ENCODE peak calls at places on chromosomes 1 and 21, in five cellular contexts. Q, X, G, R and N are unnamed samples.

GRCh38 chr1:114015075-114015474 is 35.8 kb downstream of the OLFML3 start:
- DNase-seq in Q (no peak), X (peak; percentile 45), G (peak; percentile 19), R (no peak), N (no peak)

GRCh38 chr1:102970496-102971078 is 137.7 kb downstream of the COL11A1 start:
- DNase-seq in Q (no peak), X (peak; percentile 51), G (peak; percentile 10), R (peak; percentile 93), N (peak; percentile 26)

GRCh38 chr1:92544756-92545165 is 58.0 kb upstream of the GFI1 start:
- DNase-seq in Q (no peak), X (no peak), G (no peak), R (no peak), N (peak; percentile 33)

GRCh38 chr1:85091647-85092295 is 43.5 kb upstream of the MCOLN3 start:
- DNase-seq in Q (no peak), X (no peak), G (no peak), R (no peak), N (peak; percentile 39)

GRCh38 chr1:46181343-46182260 is 5.3 kb upstream of the P3R3URF start:
- DNase-seq in Q (no peak), X (no peak), G (no peak), R (no peak), N (no peak)

GRCh38 chr1:46401964-46402626 is 8.0 kb downstream of the FAAH start:
- DNase-seq in Q (no peak), X (peak; percentile 43), G (no peak), R (peak; percentile 89), N (peak; percentile 80)

GRCh38 chr1:45005761-45006160 is 5.4 kb downstream of the HECTD3 start:
- DNase-seq in Q (no peak), X (no peak), G (no peak), R (no peak), N (no peak)

GRCh38 chr1:108816049-108816882 is 40.6 kb downstream of the AKNAD1 start:
- DNase-seq in Q (no peak), X (no peak), G (no peak), R (peak; percentile 73), N (no peak)

GRCh38 chr1:233603366-233603927 is 10.5 kb upstream of the KCNK1 start:
- DNase-seq in Q (no peak), X (no peak), G (no peak), R (no peak), N (no peak)

GRCh38 chr1:233885196-233886028 is 19.1 kb upstream of the SLC35F3 start:
- DNase-seq in Q (no peak), X (no peak), G (no peak), R (no peak), N (no peak)

GRCh38 chr1:103284270-103284669 is 175.9 kb upstream of the COL11A1 start:
- DNase-seq in Q (no peak), X (no peak), G (no peak), R (no peak), N (no peak)

GRCh38 chr1:101262601-101263348 is 26.0 kb downstream of the S1PR1 start:
- DNase-seq in Q (no peak), X (no peak), G (no peak), R (peak; percentile 18), N (peak; percentile 73)

GRCh38 chr1:56330400-56331026 is 248.8 kb downstream of the PLPP3 start:
- DNase-seq in Q (peak; percentile 68), X (no peak), G (no peak), R (no peak), N (peak; percentile 26)

GRCh38 chr1:58874757-58875755 is 91.2 kb upstream of the JUN start:
- DNase-seq in Q (no peak), X (no peak), G (no peak), R (peak; percentile 84), N (no peak)

GRCh38 chr1:202046227-202046626 is 35.8 kb downstream of the ELF3 start:
- DNase-seq in Q (no peak), X (no peak), G (no peak), R (no peak), N (no peak)

GRCh38 chr1:32749726-32750224 is 47.2 kb upstream of the SYNC start:
- DNase-seq in Q (no peak), X (no peak), G (no peak), R (no peak), N (no peak)

GRCh38 chr1:168468822-168469221 is 75.0 kb downstream of the XCL2 start:
- DNase-seq in Q (no peak), X (no peak), G (no peak), R (no peak), N (no peak)

GRCh38 chr1:110787328-110788071 is 85.4 kb upstream of the CD53 start:
- DNase-seq in Q (peak; percentile 76), X (no peak), G (no peak), R (no peak), N (no peak)

GRCh38 chr1:14850563-14850962 is 252.1 kb downstream of the KAZN start:
- DNase-seq in Q (no peak), X (peak; percentile 6), G (no peak), R (no peak), N (no peak)

GRCh38 chr1:71080782-71081696 is at the start of gene ZRANB2:
- DNase-seq in Q (peak; percentile 88), X (peak; percentile 96), G (peak; percentile 75), R (peak; percentile 98), N (peak; percentile 95)

GRCh38 chr1:24317081-24317480 is 2.1 kb upstream of the GRHL3 start:
- DNase-seq in Q (no peak), X (no peak), G (no peak), R (no peak), N (no peak)

GRCh38 chr1:172513480-172513879 is 19.5 kb upstream of the SUCO start:
- DNase-seq in Q (no peak), X (no peak), G (no peak), R (no peak), N (no peak)

GRCh38 chr1:225941220-225941948 is at the start of gene LEFTY2:
- DNase-seq in Q (no peak), X (no peak), G (no peak), R (no peak), N (no peak)

GRCh38 chr21:33492571-33492970 is 1.1 kb upstream of the DNAJC28 start:
- DNase-seq in Q (no peak), X (no peak), G (no peak), R (no peak), N (peak; percentile 62)

GRCh38 chr1:225754940-225755635 is 22.5 kb upstream of the SRP9 start:
- DNase-seq in Q (no peak), X (no peak), G (no peak), R (no peak), N (no peak)

GRCh38 chr1:42971848-42972291 is 13.2 kb upstream of the SLC2A1 start:
- DNase-seq in Q (no peak), X (no peak), G (no peak), R (no peak), N (no peak)

DNA sequence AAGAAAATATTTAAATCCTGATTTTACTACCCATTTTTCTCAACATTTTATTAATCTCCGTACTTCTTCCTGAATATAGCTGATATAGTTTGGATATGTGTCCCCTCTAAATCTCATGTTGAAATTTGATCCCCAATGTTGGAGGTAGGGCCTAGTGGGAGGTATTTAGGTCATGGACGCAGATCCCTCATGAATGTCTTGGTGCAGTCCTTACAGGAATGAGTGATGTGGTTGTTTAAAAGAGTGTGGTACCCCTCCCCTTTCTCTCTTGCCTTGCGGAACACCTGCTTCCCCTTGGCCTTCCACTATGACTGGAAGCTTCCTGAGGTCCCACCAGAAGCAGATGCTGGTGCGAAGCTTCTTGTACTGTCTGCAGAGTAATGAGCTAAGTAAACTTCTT is 17.5 kb downstream of the RNF115 start:
- DNase-seq in Q (no peak), X (no peak), G (no peak), R (peak; percentile 45), N (no peak)
- TF ChIP-seq REST in Q (no peak), X (no peak), G (no peak), R (no peak), N (no peak)

DNA sequence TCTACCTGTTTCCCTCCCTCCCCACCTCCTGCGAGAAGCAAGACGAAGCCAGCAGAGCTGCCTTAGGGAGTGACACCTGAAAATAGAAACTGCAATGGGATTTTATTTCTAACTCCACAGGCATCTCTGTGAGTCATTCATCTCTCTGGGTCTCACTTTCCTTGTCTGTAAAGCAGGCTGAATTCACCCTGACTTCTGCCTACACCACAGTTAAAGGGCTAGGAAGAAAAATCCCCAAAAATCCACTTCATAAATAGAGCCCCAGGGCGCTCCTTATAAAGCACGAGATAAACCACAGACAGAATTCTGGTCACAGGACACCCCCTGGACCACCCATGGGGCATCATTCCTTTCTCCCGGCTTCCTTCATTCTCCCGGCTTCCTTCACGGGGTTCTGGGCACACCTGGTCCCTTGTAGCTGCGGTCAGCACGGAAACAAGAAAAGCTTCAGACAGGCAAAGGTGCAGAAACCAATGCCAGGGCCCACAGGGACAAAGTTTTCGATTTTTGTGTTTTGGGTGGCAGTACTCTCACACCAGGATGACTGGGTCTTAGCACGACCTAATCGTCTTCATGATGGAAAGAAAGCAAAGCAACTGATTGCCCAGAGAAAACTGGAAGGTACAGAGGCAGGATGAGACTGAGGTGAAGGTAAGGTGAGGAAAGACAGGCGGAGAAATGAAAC is 2.8 kb upstream of the H6PD start:
- DNase-seq in Q (no peak), X (no peak), G (no peak), R (no peak), N (no peak)
- TF ChIP-seq REST in Q (no peak), X (no peak), G (no peak), R (no peak), N (no peak)

DNA sequence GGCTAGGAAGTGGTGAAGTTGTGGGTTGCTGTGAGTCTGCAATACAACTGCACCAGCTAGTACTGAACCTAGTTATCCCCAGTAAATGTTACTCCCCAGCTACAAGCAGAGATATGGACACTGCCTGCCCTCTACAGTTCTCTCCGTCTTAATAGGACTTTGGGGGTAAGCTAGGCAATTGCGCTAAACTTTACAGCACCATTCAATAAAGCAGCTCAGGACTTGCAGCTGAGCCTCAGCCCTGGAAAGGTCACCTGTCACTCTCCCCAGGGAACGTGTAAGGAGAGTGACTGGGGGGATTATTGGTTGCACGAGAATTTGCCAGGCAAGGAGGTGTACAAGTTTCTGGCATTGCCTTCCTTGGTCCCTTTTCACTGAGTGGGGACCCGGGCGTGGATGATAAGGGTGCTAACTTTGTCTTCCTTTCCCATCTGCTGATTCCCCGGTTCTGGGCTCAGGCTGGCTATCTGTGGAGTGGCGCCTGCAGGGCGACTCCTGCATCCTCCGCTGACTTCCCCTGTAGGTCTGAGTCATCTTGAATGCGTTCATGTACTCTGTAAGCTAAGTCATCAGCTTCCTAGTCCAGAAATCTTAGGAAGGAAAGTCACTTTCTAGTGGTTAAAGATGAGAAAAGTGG is 71.2 kb upstream of the CNTN2 start:
- DNase-seq in Q (no peak), X (no peak), G (peak; percentile 61), R (no peak), N (peak; percentile 36)
- TF ChIP-seq REST in Q (no peak), X (no peak), G (no peak), R (no peak), N (no peak)

DNA sequence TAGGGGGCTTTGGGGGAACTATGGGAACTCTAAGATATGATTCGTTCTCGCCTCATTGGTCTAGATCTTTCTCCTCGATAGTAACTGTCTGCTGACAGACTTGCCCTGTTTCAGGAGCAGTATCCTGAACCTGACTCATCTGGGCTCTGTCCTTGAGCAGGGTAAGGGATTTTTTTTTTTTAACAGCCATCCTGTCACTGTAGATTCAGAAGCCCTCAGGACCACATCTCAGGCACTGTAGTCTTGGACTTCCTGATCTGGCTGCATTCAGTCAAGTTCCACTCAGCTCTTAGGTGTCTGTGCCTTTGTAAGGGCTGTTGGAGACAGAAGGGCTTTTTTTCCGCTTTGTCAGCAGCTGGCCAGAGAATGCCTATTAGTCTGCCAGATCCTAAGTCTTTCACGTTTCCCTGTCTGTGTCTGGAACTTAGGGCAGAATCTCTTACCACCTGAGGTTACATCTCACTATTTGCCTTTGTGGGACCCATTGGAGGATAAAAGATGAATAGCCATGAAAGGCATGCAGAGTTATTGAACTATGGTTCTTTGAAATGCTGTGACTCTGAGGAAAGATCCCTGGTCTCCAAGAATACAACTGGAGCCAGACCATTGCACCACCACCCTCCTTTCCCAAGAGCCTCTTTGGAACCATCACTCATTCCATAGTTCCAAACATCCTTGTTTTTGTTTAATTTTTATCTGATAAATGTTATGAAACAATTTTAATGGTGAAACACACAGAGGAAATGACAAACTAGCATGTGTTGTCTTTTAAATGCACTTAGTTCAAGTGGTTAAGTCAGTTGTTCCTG is 49.7 kb upstream of the MACF1 start:
- DNase-seq in Q (no peak), X (no peak), G (no peak), R (no peak), N (no peak)
- TF ChIP-seq REST in Q (no peak), X (no peak), G (no peak), R (no peak), N (no peak)